ENCODE peak calls at places on chromosomes 1 and 21, in nine cellular contexts. One of them, this sample, is unnamed.

GRCh38 chr1:9784508-9785133 is 39.1 kb downstream of the CLSTN1 start:
- DNase-seq in fibroblast of the aortic adventitia: peak
- DNase-seq in activated T-cell treated with anti-CD3 and anti-CD28 coated beads for 24 hours: peak
- DNase-seq in NCI-H2081: peak
- DNase-seq in GM19239: peak
- DNase-seq in retinal pigment epithelial cell: no peak
- DNase-seq in HAP-1: peak
- DNase-seq in skeletal muscle cell: no peak
- DNase-seq in testis: peak
- DNase-seq in this sample: peak

GRCh38 chr1:68442822-68443556 is 6.8 kb downstream of the RPE65 start:
- DNase-seq in testis: peak
- DNase-seq in activated T-cell treated with anti-CD3 and anti-CD28 coated beads for 24 hours: no peak
- DNase-seq in fibroblast of the aortic adventitia: peak
- DNase-seq in retinal pigment epithelial cell: no peak
- DNase-seq in GM19239: no peak
- DNase-seq in NCI-H2081: peak
- DNase-seq in HAP-1: peak
- DNase-seq in skeletal muscle cell: peak
- DNase-seq in this sample: peak

GRCh38 chr1:110003747-110004428 is 19.3 kb downstream of the AHCYL1 start:
- DNase-seq in fibroblast of the aortic adventitia: peak
- DNase-seq in HAP-1: peak
- DNase-seq in NCI-H2081: no peak
- DNase-seq in retinal pigment epithelial cell: peak
- DNase-seq in GM19239: peak
- DNase-seq in activated T-cell treated with anti-CD3 and anti-CD28 coated beads for 24 hours: no peak
- DNase-seq in skeletal muscle cell: peak
- DNase-seq in testis: peak
- DNase-seq in this sample: peak

GRCh38 chr1:156247460-156248322 is at the start of gene PAQR6:
- DNase-seq in HAP-1: no peak
- DNase-seq in testis: peak
- DNase-seq in NCI-H2081: no peak
- DNase-seq in retinal pigment epithelial cell: no peak
- DNase-seq in activated T-cell treated with anti-CD3 and anti-CD28 coated beads for 24 hours: no peak
- DNase-seq in fibroblast of the aortic adventitia: no peak
- DNase-seq in skeletal muscle cell: no peak
- DNase-seq in GM19239: no peak
- DNase-seq in this sample: no peak

GRCh38 chr1:191648939-191649338 is 509.3 kb upstream of the RGS18 start:
- DNase-seq in NCI-H2081: no peak
- DNase-seq in fibroblast of the aortic adventitia: no peak
- DNase-seq in testis: no peak
- DNase-seq in activated T-cell treated with anti-CD3 and anti-CD28 coated beads for 24 hours: no peak
- DNase-seq in skeletal muscle cell: no peak
- DNase-seq in retinal pigment epithelial cell: no peak
- DNase-seq in GM19239: no peak
- DNase-seq in HAP-1: no peak
- DNase-seq in this sample: no peak

GRCh38 chr21:32562426-32562825 is 22.9 kb downstream of the TCP10L start:
- DNase-seq in skeletal muscle cell: peak
- DNase-seq in retinal pigment epithelial cell: peak
- DNase-seq in NCI-H2081: no peak
- DNase-seq in fibroblast of the aortic adventitia: peak
- DNase-seq in HAP-1: peak
- DNase-seq in testis: peak
- DNase-seq in GM19239: no peak
- DNase-seq in activated T-cell treated with anti-CD3 and anti-CD28 coated beads for 24 hours: no peak
- DNase-seq in this sample: peak

GRCh38 chr1:147273409-147274307 is 31.2 kb downstream of the CHD1L start:
- DNase-seq in fibroblast of the aortic adventitia: peak
- DNase-seq in testis: peak
- DNase-seq in GM19239: peak
- DNase-seq in NCI-H2081: peak
- DNase-seq in activated T-cell treated with anti-CD3 and anti-CD28 coated beads for 24 hours: no peak
- DNase-seq in skeletal muscle cell: peak
- DNase-seq in HAP-1: peak
- DNase-seq in retinal pigment epithelial cell: peak
- DNase-seq in this sample: no peak

GRCh38 chr1:31370021-31370420 is 2.9 kb downstream of the FABP3 start:
- DNase-seq in skeletal muscle cell: no peak
- DNase-seq in NCI-H2081: no peak
- DNase-seq in retinal pigment epithelial cell: no peak
- DNase-seq in fibroblast of the aortic adventitia: no peak
- DNase-seq in HAP-1: no peak
- DNase-seq in activated T-cell treated with anti-CD3 and anti-CD28 coated beads for 24 hours: no peak
- DNase-seq in testis: no peak
- DNase-seq in GM19239: no peak
- DNase-seq in this sample: no peak

GRCh38 chr21:46667191-46667734 is 31.8 kb downstream of the PRMT2 start:
- DNase-seq in retinal pigment epithelial cell: no peak
- DNase-seq in NCI-H2081: peak
- DNase-seq in HAP-1: peak
- DNase-seq in testis: no peak
- DNase-seq in skeletal muscle cell: no peak
- DNase-seq in activated T-cell treated with anti-CD3 and anti-CD28 coated beads for 24 hours: peak
- DNase-seq in fibroblast of the aortic adventitia: peak
- DNase-seq in GM19239: no peak
- DNase-seq in this sample: no peak

GRCh38 chr1:85461216-85461945 is 3.6 kb downstream of the DDAH1 start:
- DNase-seq in NCI-H2081: no peak
- DNase-seq in retinal pigment epithelial cell: no peak
- DNase-seq in activated T-cell treated with anti-CD3 and anti-CD28 coated beads for 24 hours: no peak
- DNase-seq in skeletal muscle cell: no peak
- DNase-seq in fibroblast of the aortic adventitia: no peak
- DNase-seq in HAP-1: no peak
- DNase-seq in GM19239: no peak
- DNase-seq in testis: no peak
- DNase-seq in this sample: no peak

GRCh38 chr1:32963746-32964460 is 706 bp downstream of the RNF19B start:
- DNase-seq in retinal pigment epithelial cell: no peak
- DNase-seq in HAP-1: peak
- DNase-seq in fibroblast of the aortic adventitia: peak
- DNase-seq in NCI-H2081: peak
- DNase-seq in testis: peak
- DNase-seq in GM19239: peak
- DNase-seq in skeletal muscle cell: no peak
- DNase-seq in activated T-cell treated with anti-CD3 and anti-CD28 coated beads for 24 hours: peak
- DNase-seq in this sample: no peak

GRCh38 chr1:74180490-74180889 is 17.5 kb downstream of the LRRIQ3 start:
- DNase-seq in GM19239: no peak
- DNase-seq in skeletal muscle cell: peak
- DNase-seq in activated T-cell treated with anti-CD3 and anti-CD28 coated beads for 24 hours: no peak
- DNase-seq in HAP-1: no peak
- DNase-seq in fibroblast of the aortic adventitia: peak
- DNase-seq in retinal pigment epithelial cell: no peak
- DNase-seq in testis: no peak
- DNase-seq in NCI-H2081: no peak
- DNase-seq in this sample: no peak

GRCh38 chr1:228341814-228342626 is 64.6 kb downstream of the TRIM11 start:
- DNase-seq in activated T-cell treated with anti-CD3 and anti-CD28 coated beads for 24 hours: no peak
- DNase-seq in skeletal muscle cell: no peak
- DNase-seq in testis: no peak
- DNase-seq in fibroblast of the aortic adventitia: no peak
- DNase-seq in retinal pigment epithelial cell: no peak
- DNase-seq in GM19239: no peak
- DNase-seq in HAP-1: peak
- DNase-seq in NCI-H2081: no peak
- DNase-seq in this sample: no peak

GRCh38 chr1:197614916-197615692 is 160.2 kb downstream of the DENND1B start:
- DNase-seq in testis: peak
- DNase-seq in HAP-1: peak
- DNase-seq in GM19239: no peak
- DNase-seq in fibroblast of the aortic adventitia: peak
- DNase-seq in NCI-H2081: peak
- DNase-seq in activated T-cell treated with anti-CD3 and anti-CD28 coated beads for 24 hours: peak
- DNase-seq in skeletal muscle cell: no peak
- DNase-seq in retinal pigment epithelial cell: no peak
- DNase-seq in this sample: no peak

GRCh38 chr1:156502749-156503671 is 2.4 kb upstream of the MEF2D start:
- DNase-seq in activated T-cell treated with anti-CD3 and anti-CD28 coated beads for 24 hours: no peak
- DNase-seq in testis: peak
- DNase-seq in NCI-H2081: no peak
- DNase-seq in fibroblast of the aortic adventitia: peak
- DNase-seq in skeletal muscle cell: peak
- DNase-seq in GM19239: no peak
- DNase-seq in HAP-1: no peak
- DNase-seq in retinal pigment epithelial cell: peak
- DNase-seq in this sample: peak

GRCh38 chr1:163069655-163070277 is 605 bp downstream of the RGS4 start:
- DNase-seq in fibroblast of the aortic adventitia: peak
- DNase-seq in HAP-1: no peak
- DNase-seq in activated T-cell treated with anti-CD3 and anti-CD28 coated beads for 24 hours: no peak
- DNase-seq in GM19239: no peak
- DNase-seq in testis: no peak
- DNase-seq in NCI-H2081: no peak
- DNase-seq in retinal pigment epithelial cell: no peak
- DNase-seq in skeletal muscle cell: no peak
- DNase-seq in this sample: no peak